ENCODE peak calls at places on chromosome 4, in five cellular contexts. J is GM12878, U is spleen, P is HepG2, C is SK-N-SH. E is an unnamed sample.
A peak's percentile ranks its signal among the peaks of the same experiment; 100 is the strongest.

GRCh38 chr4:153440475-153440874 is 25.7 kb upstream of the TMEM131L start:
- DNase-seq in P (no peak), C (no peak), U (no peak), J (peak; percentile 44), E (no peak)

GRCh38 chr4:99572527-99573240 is 1.9 kb upstream of the MTTP start:
- DNase-seq in P (no peak), J (no peak), U (no peak), C (no peak), E (no peak)

GRCh38 chr4:212438-213174 is 88.3 kb downstream of the ZNF718 start:
- DNase-seq in P (no peak), U (peak; percentile 77), J (no peak), C (peak; percentile 90), E (peak; percentile 22)

GRCh38 chr4:177308125-177308524 is 1.5 kb upstream of the NEIL3 start:
- DNase-seq in U (no peak), P (peak; percentile 12), C (no peak), J (no peak), E (no peak)

GRCh38 chr4:65825121-65825520 is 154.8 kb upstream of the EPHA5 start:
- DNase-seq in U (no peak), C (no peak), J (no peak), P (no peak), E (no peak)

GRCh38 chr4:16969696-16970135 is 71.3 kb upstream of the LDB2 start:
- DNase-seq in J (no peak), P (peak; percentile 50), U (no peak), C (no peak), E (peak; percentile 45)

GRCh38 chr4:35541888-35542213 is 702.5 kb downstream of the ARAP2 start:
- DNase-seq in C (no peak), J (no peak), U (no peak), P (peak; percentile 10), E (no peak)

GRCh38 chr4:96767815-96768480 is 928.1 kb downstream of the PDHA2 start:
- DNase-seq in U (no peak), J (no peak), C (no peak), P (no peak), E (no peak)

GRCh38 chr4:140302151-140302859 is 71.1 kb upstream of the SCOC start:
- DNase-seq in P (no peak), J (no peak), U (no peak), C (no peak), E (no peak)

GRCh38 chr4:68463796-68464195 is 16.5 kb downstream of the TMPRSS11E start:
- DNase-seq in J (no peak), U (no peak), C (no peak), P (no peak), E (no peak)

GRCh38 chr4:139054791-139055376 is 39.3 kb downstream of the NOCT start:
- DNase-seq in P (no peak), U (no peak), J (no peak), C (no peak), E (no peak)

DNA sequence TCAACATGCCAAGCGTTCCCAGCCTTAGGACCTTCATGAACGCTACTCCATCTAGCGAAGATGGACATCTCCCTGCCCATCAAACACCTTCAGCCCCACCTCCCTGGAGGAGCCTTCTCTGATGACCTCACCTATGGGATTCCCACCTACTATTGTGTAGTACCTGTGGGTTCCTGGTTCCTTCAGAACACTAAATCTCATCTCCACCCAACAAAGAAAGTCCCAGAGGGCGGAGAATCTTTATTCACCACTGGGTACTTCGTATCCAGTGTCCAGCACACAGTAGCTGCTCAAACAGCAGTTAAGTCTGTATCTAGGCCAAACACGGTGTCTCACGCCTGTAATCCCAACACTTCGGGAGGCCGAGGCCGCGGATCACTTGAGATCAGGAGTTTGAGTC is 10.1 kb downstream of the RBM47 start:
- DNase-seq in C (no peak), J (no peak), U (no peak), P (no peak), E (no peak)
- H3K4me1 ChIP-seq in C (no peaks in the 10 kb centered on the region), J (peaks cover 40% of the 10 kb centered on the region), U (peaks cover 55% of the 10 kb centered on the region), P (peaks cover 13% of the 10 kb centered on the region), E (no peaks in the 10 kb centered on the region)

GRCh38 chr4:13670456-13671150 is 43.1 kb upstream of the BOD1L1 start:
- DNase-seq in J (no peak), P (no peak), C (no peak), U (no peak), E (no peak)

GRCh38 chr4:13665711-13666660 is 38.5 kb upstream of the BOD1L1 start:
- DNase-seq in P (no peak), U (no peak), J (no peak), C (no peak), E (no peak)
- TF ChIP-seq POLR2AphosphoS5 in P (no peak), U (no peak), J (no peak), C (no peak), E (no peak)

GRCh38 chr4:113505057-113505456 is 256.5 kb downstream of the CAMK2D start:
- DNase-seq in U (no peak), C (no peak), J (no peak), P (no peak), E (no peak)
- H3K4me1 ChIP-seq in U (no peaks in the 10 kb centered on the region), C (no peaks in the 10 kb centered on the region), J (no peaks in the 10 kb centered on the region), P (no peaks in the 10 kb centered on the region), E (no peaks in the 10 kb centered on the region)

GRCh38 chr4:40200881-40201797 is 4.3 kb downstream of the RHOH start:
- DNase-seq in C (peak; percentile 32), U (no peak), J (no peak), P (no peak), E (no peak)
- TF ChIP-seq POLR2AphosphoS5 in C (no peak), U (no peak), J (peak; percentile 48), P (no peak), E (peak; percentile 10)

GRCh38 chr4:113678651-113679050 is 82.9 kb downstream of the CAMK2D start:
- DNase-seq in U (no peak), C (no peak), P (no peak), J (no peak), E (no peak)
- H3K4me1 ChIP-seq in U (peaks cover 43% of the 10 kb centered on the region), C (peaks cover 3% of the 10 kb centered on the region), P (peaks cover 29% of the 10 kb centered on the region), J (peaks cover 10% of the 10 kb centered on the region), E (peaks cover 17% of the 10 kb centered on the region)

GRCh38 chr4:51843309-51844156 is 580 bp downstream of the DCUN1D4 start:
- DNase-seq in J (no peak), U (peak; percentile 92), C (peak; percentile 83), P (peak; percentile 28), E (peak; percentile 73)

GRCh38 chr4:51845055-51845426 is 2.1 kb downstream of the DCUN1D4 start:
- DNase-seq in U (no peak), J (peak; percentile 13), C (no peak), P (no peak), E (no peak)

GRCh38 chr4:51845736-51846135 is 2.8 kb downstream of the DCUN1D4 start:
- DNase-seq in U (no peak), C (no peak), P (no peak), J (no peak), E (no peak)

GRCh38 chr4:51842554-51843308 is at the start of gene DCUN1D4:
- DNase-seq in C (peak; percentile 99), P (peak; percentile 98), J (peak; percentile 96), U (peak; percentile 100), E (peak; percentile 100)

DNA sequence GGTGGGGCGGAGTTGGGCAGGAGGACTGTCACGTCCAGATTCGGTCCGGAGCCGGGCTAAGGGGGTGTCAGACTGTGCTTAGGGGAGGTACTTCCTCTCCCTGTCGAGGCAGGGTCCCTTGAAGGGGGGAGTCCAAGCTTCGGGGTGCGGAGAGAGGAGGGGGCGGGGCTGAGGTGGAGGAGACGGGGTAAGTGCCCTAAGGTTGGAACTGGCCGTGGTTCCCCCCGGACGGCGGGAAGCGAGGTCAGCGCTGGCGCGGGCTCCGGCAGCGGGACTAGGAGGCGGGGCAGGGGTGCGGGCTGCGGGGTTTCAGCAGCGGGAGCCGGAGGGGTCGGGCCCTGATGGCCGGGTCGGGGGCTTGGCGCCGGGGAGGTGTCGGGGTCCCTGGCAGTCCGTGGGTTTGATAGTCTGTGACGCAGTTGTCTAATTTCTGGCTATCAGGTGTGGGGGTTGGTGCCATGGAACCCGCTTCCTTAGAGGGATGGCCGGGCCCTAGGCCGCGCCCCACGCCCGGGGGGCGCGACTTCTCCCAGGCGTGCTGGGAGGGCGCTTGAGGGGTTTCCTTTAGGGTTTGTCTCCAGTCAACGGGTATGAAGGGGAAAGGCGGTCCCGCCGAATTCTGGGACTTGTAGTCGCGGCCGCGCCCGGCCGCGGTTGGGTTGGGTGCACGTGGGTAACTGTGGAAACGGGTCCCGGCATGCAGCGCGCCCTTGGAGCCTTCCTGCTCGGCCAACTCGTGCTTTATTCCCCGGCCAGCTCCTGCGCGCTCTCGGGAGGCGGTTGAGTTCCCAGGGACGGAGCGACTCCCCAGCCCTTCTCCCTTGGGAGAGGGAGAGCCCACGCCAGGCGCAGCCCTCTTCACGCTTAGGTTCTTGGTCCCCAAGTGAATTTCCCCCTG is 1.5 kb downstream of the DCUN1D4 start:
- DNase-seq in P (peak; percentile 86), J (peak; percentile 51), U (peak; percentile 97), C (peak; percentile 82), E (peak; percentile 94)
- TF ChIP-seq POLR2AphosphoS5 in P (peak; percentile 74), J (peak; percentile 61), U (peak; percentile 81), C (no peak), E (peak; percentile 59)

GRCh38 chr4:3821580-3822229 is 55.5 kb downstream of the ADRA2C start:
- DNase-seq in P (no peak), U (no peak), C (no peak), J (no peak), E (no peak)

GRCh38 chr4:3820016-3820805 is 54.0 kb downstream of the ADRA2C start:
- DNase-seq in P (no peak), C (no peak), J (no peak), U (no peak), E (no peak)

GRCh38 chr4:3823496-3824341 is 57.5 kb downstream of the ADRA2C start:
- DNase-seq in P (peak; percentile 73), U (no peak), J (no peak), C (no peak), E (no peak)

GRCh38 chr4:3820806-3821579 is 54.8 kb downstream of the ADRA2C start:
- DNase-seq in U (no peak), C (no peak), P (no peak), J (no peak), E (no peak)

GRCh38 chr4:3822230-3822947 is 56.2 kb downstream of the ADRA2C start:
- DNase-seq in J (no peak), P (peak; percentile 15), U (no peak), C (no peak), E (peak; percentile 25)
- H3K4me1 ChIP-seq in J (no peaks in the 10 kb centered on the region), P (peaks cover 96% of the 10 kb centered on the region), U (peaks cover 3% of the 10 kb centered on the region), C (peaks cover 18% of the 10 kb centered on the region), E (peaks cover 2% of the 10 kb centered on the region)

DNA sequence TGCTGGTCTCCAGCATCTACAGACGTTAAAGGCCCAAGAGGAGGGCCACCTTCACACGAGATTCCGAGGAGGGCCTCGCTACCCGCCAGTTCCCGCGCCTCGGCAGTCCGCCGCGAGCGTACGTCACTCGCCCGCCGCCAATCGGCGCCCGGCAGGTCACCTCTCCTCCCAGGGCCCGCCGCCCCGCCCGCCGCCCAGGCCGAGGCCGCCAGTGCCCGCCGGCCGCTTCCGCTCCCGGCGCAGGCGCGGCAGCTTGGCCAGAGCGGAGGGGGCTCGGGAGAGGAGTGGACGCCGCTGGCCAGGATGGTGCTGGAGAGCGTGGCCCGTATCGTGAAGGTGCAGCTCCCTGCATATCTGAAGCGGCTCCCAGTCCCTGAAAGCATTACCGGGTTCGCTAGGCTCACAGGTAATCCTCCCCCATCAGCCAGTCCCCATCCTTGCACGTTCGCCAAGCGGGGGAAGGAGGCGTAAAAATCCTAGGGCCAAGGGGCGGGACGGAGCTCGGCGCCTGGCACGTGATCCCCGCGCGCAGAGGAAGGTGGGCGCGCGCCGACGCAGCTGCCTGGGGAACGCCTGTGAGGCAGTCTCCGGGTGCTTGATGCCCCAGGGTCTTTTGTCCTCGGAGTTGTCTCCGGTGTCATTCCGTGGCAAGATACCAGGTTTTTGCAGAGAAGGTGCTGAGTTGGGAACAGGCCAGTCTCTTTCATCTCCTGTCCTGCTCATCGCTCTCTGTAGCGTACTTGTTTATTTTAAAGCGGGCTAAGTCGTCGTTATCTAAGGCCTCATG is at the start of gene CISD2:
- DNase-seq in U (peak; percentile 99), P (peak; percentile 78), J (peak; percentile 80), C (peak; percentile 94), E (peak; percentile 94)
- TF ChIP-seq POLR2AphosphoS5 in U (peak; percentile 96), P (peak; percentile 95), J (peak; percentile 95), C (peak; percentile 89), E (peak; percentile 87)

GRCh38 chr4:90960433-90960832 is 833.2 kb downstream of the CCSER1 start:
- DNase-seq in J (no peak), C (no peak), P (no peak), U (no peak), E (no peak)
- H3K4me1 ChIP-seq in J (no peaks in the 10 kb centered on the region), C (no peaks in the 10 kb centered on the region), P (peaks cover 10% of the 10 kb centered on the region), U (no peaks in the 10 kb centered on the region), E (peaks cover 5% of the 10 kb centered on the region)

E was measured in transverse colon.